ENCODE peak calls at places on chromosome 3, in eight cellular contexts. N is A172; E is stimulated activated CD4-positive, alpha-beta T cell treated with anti-CD3 and anti-CD28 coated beads, Interleukin-4, amount 100 ng/mL, for 1 hour; P is mesenchymal stem cell; Y is GM20000; K is aorta; V is NK-92 treated with Interleukin-12 subunit alpha and Interleukin-12 subunit beta, amount 100 ng/mL, for 24 hours; Z is BE2C. C is an unnamed sample.

GRCh38 chr3:4821975-4822374 is 157.3 kb upstream of the BHLHE40 start:
- DNase-seq in N (no peak), E (peak; percentile 62), Y (no peak), V (peak; percentile 80), Z (no peak), P (no peak), K (no peak), C (no peak)

GRCh38 chr3:42229942-42230688 is 35.9 kb downstream of the CCK start:
- DNase-seq in K (no peak), E (no peak), N (peak; percentile 40), P (peak; percentile 57), V (no peak), Y (no peak), Z (peak; percentile 22), C (no peak)

GRCh38 chr3:24650839-24651238 is 156.2 kb upstream of the THRB start:
- DNase-seq in Y (no peak), E (no peak), P (no peak), N (no peak), K (no peak), V (no peak), Z (no peak), C (no peak)

GRCh38 chr3:164903820-164904451 is 174.4 kb downstream of the SI start:
- DNase-seq in Z (no peak), P (no peak), Y (no peak), V (no peak), K (no peak), E (no peak), N (no peak), C (no peak)

GRCh38 chr3:88231207-88231606 is 81.4 kb downstream of the C3orf38 start:
- DNase-seq in E (no peak), V (no peak), Z (no peak), K (no peak), P (no peak), N (peak; percentile 35), Y (no peak), C (peak; percentile 4)

GRCh38 chr3:115713247-115713646 is 89.9 kb downstream of the GAP43 start:
- DNase-seq in Y (no peak), P (no peak), Z (peak; percentile 97), N (no peak), E (no peak), K (no peak), V (no peak), C (no peak)

GRCh38 chr3:18481946-18482548 is 56.9 kb upstream of the SATB1 start:
- DNase-seq in N (no peak), P (no peak), K (no peak), Z (no peak), V (no peak), E (no peak), Y (no peak), C (no peak)

GRCh38 chr3:189576486-189576885 is 54.7 kb upstream of the TP63 start:
- DNase-seq in Z (no peak), K (no peak), P (no peak), Y (no peak), V (no peak), E (no peak), N (no peak), C (no peak)

GRCh38 chr3:4358273-4358672 is 55.1 kb downstream of the SETMAR start:
- DNase-seq in Z (no peak), K (no peak), N (no peak), P (peak; percentile 27), E (no peak), Y (no peak), V (no peak), C (no peak)

GRCh38 chr3:15452156-15452555 is 24.8 kb downstream of the EAF1 start:
- DNase-seq in N (no peak), E (no peak), Y (no peak), K (no peak), Z (no peak), V (no peak), P (no peak), C (no peak)

GRCh38 chr3:144362126-144362525 is 390.5 kb downstream of the DIPK2A start:
- DNase-seq in Y (no peak), Z (no peak), E (no peak), V (no peak), N (no peak), K (no peak), P (peak; percentile 8), C (no peak)

GRCh38 chr3:64104691-64105101 is 81.4 kb upstream of the PSMD6 start:
- DNase-seq in Z (no peak), N (no peak), Y (no peak), V (no peak), K (no peak), P (no peak), E (no peak), C (peak; percentile 59)

GRCh38 chr3:112230033-112230432 is 64.0 kb downstream of the SLC9C1 start:
- DNase-seq in N (no peak), E (no peak), Y (no peak), K (no peak), V (no peak), P (no peak), Z (no peak), C (no peak)

GRCh38 chr3:196399485-196399945 is 32.7 kb downstream of the UBXN7 start:
- DNase-seq in V (no peak), P (peak; percentile 24), Y (no peak), Z (no peak), E (no peak), K (no peak), N (peak; percentile 97), C (peak; percentile 7)

GRCh38 chr3:124569761-124570160 is 160.5 kb upstream of the UMPS start:
- DNase-seq in Y (no peak), N (no peak), E (no peak), Z (no peak), V (no peak), P (no peak), K (no peak), C (no peak)

GRCh38 chr3:69129531-69129930 is 7.1 kb upstream of the LMOD3 start:
- DNase-seq in K (no peak), E (no peak), Z (no peak), P (peak; percentile 47), V (no peak), Y (no peak), N (no peak), C (no peak)

GRCh38 chr3:124812291-124813265 is 74.6 kb downstream of the ITGB5 start:
- DNase-seq in Y (no peak), E (no peak), Z (no peak), N (peak; percentile 97), K (peak; percentile 86), P (peak; percentile 96), V (peak; percentile 76), C (peak; percentile 89)

GRCh38 chr3:188082040-188082439 is 71.9 kb upstream of the LPP start:
- DNase-seq in E (no peak), K (no peak), N (no peak), Y (no peak), P (peak; percentile 72), Z (no peak), V (no peak), C (no peak)

GRCh38 chr3:152283492-152284381 is 15.0 kb downstream of the MBNL1 start:
- DNase-seq in Y (no peak), V (no peak), Z (no peak), N (no peak), E (no peak), K (no peak), P (no peak), C (no peak)

GRCh38 chr3:48519244-48519643 is 15.3 kb upstream of the SHISA5 start:
- DNase-seq in Z (no peak), P (no peak), E (no peak), N (no peak), K (no peak), Y (no peak), V (no peak), C (no peak)

GRCh38 chr3:24520941-24521305 is 26.3 kb upstream of the THRB start:
- DNase-seq in E (no peak), V (no peak), Y (no peak), Z (no peak), K (no peak), N (no peak), P (no peak), C (no peak)

GRCh38 chr3:50517721-50518206 is 14.3 kb upstream of the CACNA2D2 start:
- DNase-seq in P (no peak), V (no peak), K (no peak), E (no peak), Y (no peak), Z (no peak), N (no peak), C (no peak)

GRCh38 chr3:99958177-99958912 is 140.7 kb downstream of the CMSS1 start:
- DNase-seq in V (no peak), K (no peak), Z (no peak), E (no peak), N (no peak), P (no peak), Y (no peak), C (no peak)

GRCh38 chr3:128504533-128504915 is 11.5 kb upstream of the GATA2 start:
- DNase-seq in Y (no peak), P (no peak), N (no peak), Z (no peak), V (no peak), E (no peak), K (no peak), C (no peak)

GRCh38 chr3:131899021-131899420 is 135.8 kb downstream of the CPNE4 start:
- DNase-seq in N (no peak), E (no peak), K (no peak), Y (no peak), V (no peak), P (no peak), Z (peak; percentile 25), C (no peak)

GRCh38 chr3:183318846-183319770 is 66.1 kb downstream of the B3GNT5 start:
- DNase-seq in K (no peak), N (no peak), P (no peak), E (no peak), Z (no peak), V (no peak), Y (no peak), C (no peak)

GRCh38 chr3:192515661-192516040 is 211.7 kb downstream of the FGF12 start:
- DNase-seq in E (no peak), Y (no peak), N (no peak), V (no peak), Z (no peak), K (no peak), P (no peak), C (no peak)

GRCh38 chr3:24802614-24803013 is 308.0 kb upstream of the THRB start:
- DNase-seq in V (no peak), Y (no peak), K (no peak), Z (no peak), P (no peak), N (no peak), E (no peak), C (no peak)

GRCh38 chr3:48409291-48410201 is 20.3 kb downstream of the PLXNB1 start:
- DNase-seq in Z (peak; percentile 1), V (no peak), K (peak; percentile 71), P (no peak), E (no peak), Y (peak; percentile 17), N (no peak), C (no peak)

GRCh38 chr3:132394334-132394733 is 23.0 kb upstream of the DNAJC13 start:
- DNase-seq in P (no peak), E (no peak), K (no peak), V (no peak), N (no peak), Z (peak; percentile 49), Y (no peak), C (no peak)

GRCh38 chr3:10702961-10703740 is 112.9 kb upstream of the SLC6A11 start:
- DNase-seq in V (no peak), P (no peak), Z (peak; percentile 67), N (no peak), K (no peak), E (no peak), Y (no peak), C (no peak)

GRCh38 chr3:81723732-81724313 is 37.6 kb downstream of the GBE1 start:
- DNase-seq in Y (no peak), V (no peak), P (peak; percentile 60), K (no peak), N (peak; percentile 58), Z (peak; percentile 28), E (no peak), C (no peak)

GRCh38 chr3:99396651-99397050 is 241.7 kb upstream of the COL8A1 start:
- DNase-seq in P (no peak), E (no peak), V (no peak), K (no peak), N (no peak), Y (no peak), Z (no peak), C (no peak)

GRCh38 chr3:195241592-195242355 is 29.2 kb downstream of the XXYLT1 start:
- DNase-seq in Y (no peak), K (peak; percentile 48), V (no peak), Z (no peak), P (no peak), N (no peak), E (no peak), C (no peak)